ENCODE peak calls at places on chromosome 2, in four cellular contexts. G is GM12892, B is H7, K is heart left ventricle. T is an unnamed sample.

GRCh38 chr2:64114063-64114911 is 29.9 kb downstream of the PELI1 start:
- DNase-seq in G (no peak), B (no peak), K (no peak), T (no peak)

GRCh38 chr2:3460831-3461544 is 58.3 kb downstream of the ADI1 start:
- DNase-seq in G (no peak), B (no peak), K (peak), T (no peak)

GRCh38 chr2:230319211-230319862 is 7.7 kb upstream of the SP140L start:
- DNase-seq in G (peak), B (no peak), K (no peak), T (no peak)

GRCh38 chr2:84946204-84947009 is 24.6 kb upstream of the KCMF1 start:
- DNase-seq in G (no peak), B (no peak), K (no peak), T (no peak)

GRCh38 chr2:222751821-222752719 is 80.6 kb downstream of the MOGAT1 start:
- DNase-seq in G (no peak), B (no peak), K (no peak), T (no peak)

GRCh38 chr2:225011585-225011984 is 30.7 kb downstream of the DOCK10 start:
- DNase-seq in G (no peak), B (no peak), K (no peak), T (no peak)

GRCh38 chr2:25050128-25050527 is 8.3 kb downstream of the EFR3B start:
- DNase-seq in G (peak), B (no peak), K (no peak), T (no peak)

GRCh38 chr2:197838036-197838435 is 33.6 kb downstream of the PLCL1 start:
- DNase-seq in G (peak), B (no peak), K (no peak), T (no peak)

GRCh38 chr2:31219131-31219969 is 2.0 kb upstream of the CAPN14 start:
- DNase-seq in G (no peak), B (no peak), K (no peak), T (no peak)

GRCh38 chr2:70620020-70620419 is 66.4 kb upstream of the TGFA start:
- DNase-seq in G (no peak), B (no peak), K (no peak), T (no peak)

GRCh38 chr2:10120938-10121574 is 1.5 kb upstream of the RRM2 start:
- DNase-seq in G (no peak), B (no peak), K (no peak), T (no peak)

GRCh38 chr2:109275120-109276040 is 146.4 kb downstream of the SH3RF3 start:
- DNase-seq in G (no peak), B (no peak), K (no peak), T (no peak)

GRCh38 chr2:18518116-18519111 is 42.0 kb downstream of the RDH14 start:
- DNase-seq in G (no peak), B (no peak), K (no peak), T (no peak)

GRCh38 chr2:21118302-21118920 is 5.4 kb upstream of the TDRD15 start:
- DNase-seq in G (no peak), B (peak), K (no peak), T (no peak)

GRCh38 chr2:110934948-110935347 is 185.8 kb upstream of the BCL2L11 start:
- DNase-seq in G (no peak), B (no peak), K (no peak), T (no peak)

GRCh38 chr2:42095923-42096408 is 48.1 kb downstream of the PKDCC start:
- DNase-seq in G (no peak), B (no peak), K (peak), T (no peak)

GRCh38 chr2:71512386-71512785 is 59.0 kb downstream of the DYSF start:
- DNase-seq in G (no peak), B (no peak), K (no peak), T (no peak)

GRCh38 chr2:106197878-106198277 is 3.8 kb upstream of the UXS1 start:
- DNase-seq in G (no peak), B (no peak), K (no peak), T (peak)

GRCh38 chr2:205570641-205571040 is 111.7 kb upstream of the NRP2 start:
- DNase-seq in G (no peak), B (no peak), K (no peak), T (no peak)

GRCh38 chr2:235611337-235611736 is 117.5 kb downstream of the AGAP1 start:
- DNase-seq in G (no peak), B (no peak), K (no peak), T (no peak)

GRCh38 chr2:24304098-24304497 is 56.2 kb downstream of the ITSN2 start:
- DNase-seq in G (no peak), B (peak), K (peak), T (peak)

GRCh38 chr2:112187805-112188596 is 49.8 kb downstream of the FBLN7 start:
- DNase-seq in G (no peak), B (no peak), K (no peak), T (no peak)

GRCh38 chr2:130755234-130756040 is at the start of gene AMER3:
- DNase-seq in G (no peak), B (peak), K (no peak), T (no peak)

GRCh38 chr2:19235308-19235707 is 123.1 kb downstream of the OSR1 start:
- DNase-seq in G (no peak), B (no peak), K (no peak), T (no peak)